ENCODE peak calls at places on chromosome 14, in five cellular contexts. B is right cardiac atrium; O is central memory CD4-positive, alpha-beta T cell; C is germinal center; M is WERI-Rb-1. N is an unnamed sample.
A peak's percentile ranks its signal among the peaks of the same experiment; 100 is the strongest.

GRCh38 chr14:50736932-50737419 is 68.9 kb upstream of the SAV1 start:
- DNase-seq in B (no peak), O (no peak), C (no peak), M (no peak), N (no peak)

GRCh38 chr14:94113490-94113889 is 3.0 kb downstream of the IFI27 start:
- DNase-seq in B (peak; percentile 77), O (no peak), C (no peak), M (no peak), N (no peak)

GRCh38 chr14:99374964-99375363 is 103.0 kb upstream of the BCL11B start:
- DNase-seq in B (no peak), O (no peak), C (no peak), M (no peak), N (no peak)

GRCh38 chr14:101965145-101965531 is 765 bp downstream of the DYNC1H1 start:
- DNase-seq in B (peak; percentile 89), O (peak; percentile 59), C (peak; percentile 63), M (peak; percentile 48), N (no peak)

GRCh38 chr14:72906316-72906715 is 12.4 kb upstream of the DPF3 start:
- DNase-seq in B (no peak), O (no peak), C (no peak), M (no peak), N (no peak)

GRCh38 chr14:65349100-65349499 is 63.4 kb upstream of the FUT8 start:
- DNase-seq in B (no peak), O (no peak), C (no peak), M (no peak), N (no peak)

GRCh38 chr14:37147310-37147875 is 25.0 kb downstream of the SLC25A21 start:
- DNase-seq in B (no peak), O (no peak), C (no peak), M (no peak), N (no peak)

GRCh38 chr14:103517626-103518415 is 4.8 kb downstream of the CKB start:
- DNase-seq in B (peak; percentile 87), O (no peak), C (no peak), M (no peak), N (no peak)

GRCh38 chr14:56100556-56100955 is 17.7 kb upstream of the PELI2 start:
- DNase-seq in B (no peak), O (no peak), C (no peak), M (no peak), N (no peak)

GRCh38 chr14:20986811-20987210 is 3.0 kb upstream of the METTL17 start:
- DNase-seq in B (no peak), O (no peak), C (no peak), M (no peak), N (no peak)

GRCh38 chr14:58299665-58300202 is 1.4 kb downstream of the ARID4A start:
- DNase-seq in B (no peak), O (no peak), C (peak; percentile 5), M (peak; percentile 19), N (no peak)